ENCODE peak calls at places on chromosomes 2 and 18, in nine cellular contexts. I is dorsolateral prefrontal cortex, K is Panc1, L is GM12865, B is HL-60, T is DND-41, M is astrocyte, C is right atrium auricular region, O is PC-3. U is an unnamed sample.

GRCh38 chr18:77308216-77308615 is 58.6 kb downstream of the GALR1 start:
- DNase-seq in I (no peak), K (no peak), L (no peak), B (no peak), T (no peak), M (no peak), C (no peak), O (no peak), U (no peak)

GRCh38 chr2:216802516-216803265 is 57.2 kb downstream of the TNP1 start:
- DNase-seq in I (no peak), K (no peak), L (no peak), B (no peak), T (no peak), M (no peak), C (no peak), O (no peak), U (no peak)

GRCh38 chr2:169363027-169363569 is 764 bp upstream of the LRP2 start:
- DNase-seq in I (no peak), K (no peak), L (no peak), B (no peak), T (no peak), M (no peak), C (no peak), O (no peak), U (no peak)

GRCh38 chr2:60963176-60963575 is 54.3 kb upstream of the PEX13 start:
- DNase-seq in I (no peak), K (no peak), L (no peak), B (no peak), T (no peak), M (no peak), C (no peak), O (no peak), U (no peak)

GRCh38 chr18:37668971-37669747 is 103.6 kb upstream of the CELF4 start:
- DNase-seq in I (no peak), K (no peak), L (no peak), B (no peak), T (no peak), M (no peak), C (no peak), O (no peak), U (no peak)

GRCh38 chr18:10035306-10035991 is 121.6 kb downstream of the VAPA start:
- DNase-seq in I (no peak), K (no peak), L (no peak), B (no peak), T (no peak), M (no peak), C (no peak), O (peak), U (peak)

GRCh38 chr2:38499921-38500634 is 102.7 kb downstream of the HNRNPLL start:
- DNase-seq in I (no peak), K (no peak), L (no peak), B (no peak), T (no peak), M (no peak), C (no peak), O (no peak), U (peak)

GRCh38 chr2:132937629-132938028 is 267.6 kb upstream of the LYPD1 start:
- DNase-seq in I (no peak), K (no peak), L (no peak), B (no peak), T (no peak), M (peak), C (no peak), O (peak), U (peak)

GRCh38 chr2:97662895-97663625 is 784 bp downstream of the ACTR1B start:
- DNase-seq in I (peak), K (peak), L (peak), B (peak), T (peak), M (peak), C (peak), O (peak), U (peak)

GRCh38 chr2:241842620-241843211 is 16.0 kb downstream of the PDCD1 start:
- DNase-seq in I (no peak), K (no peak), L (peak), B (peak), T (no peak), M (no peak), C (peak), O (no peak), U (no peak)

GRCh38 chr2:55107428-55107827 is 57.2 kb upstream of the RTN4 start:
- DNase-seq in I (no peak), K (no peak), L (no peak), B (no peak), T (no peak), M (no peak), C (no peak), O (no peak), U (peak)

GRCh38 chr18:43092539-43092938 is 22.9 kb downstream of the RIT2 start:
- DNase-seq in I (no peak), K (no peak), L (no peak), B (no peak), T (no peak), M (no peak), C (no peak), O (no peak), U (no peak)

DNA sequence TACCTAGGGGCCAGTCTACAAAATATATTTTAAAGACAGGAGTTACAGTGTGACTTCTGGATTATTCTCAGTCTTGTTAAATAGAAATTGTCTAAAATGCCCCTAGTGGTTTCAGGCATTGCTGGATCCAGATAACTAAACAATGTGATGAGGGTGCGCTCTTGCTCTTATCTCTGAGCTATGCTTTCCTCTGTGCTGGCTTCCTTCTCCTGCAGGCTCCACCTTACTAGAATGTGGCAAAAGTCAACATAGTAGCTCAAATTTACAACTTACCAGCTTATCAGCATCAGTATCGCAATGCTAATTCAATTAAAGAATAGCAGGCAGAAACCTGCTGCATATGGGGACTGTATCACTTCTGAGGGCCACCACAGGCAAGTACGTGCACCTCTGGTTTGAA is 61.3 kb upstream of the RNU4ATAC start:
- DNase-seq in I (no peak), K (no peak), L (no peak), B (no peak), T (no peak), M (no peak), C (no peak), O (no peak), U (no peak)
- TF ChIP-seq CTCF in I (no peak), K (no peak), L (no peak), B (no peak), T (no peak), M (no peak), C (no peak), O (no peak), U (no peak)

DNA sequence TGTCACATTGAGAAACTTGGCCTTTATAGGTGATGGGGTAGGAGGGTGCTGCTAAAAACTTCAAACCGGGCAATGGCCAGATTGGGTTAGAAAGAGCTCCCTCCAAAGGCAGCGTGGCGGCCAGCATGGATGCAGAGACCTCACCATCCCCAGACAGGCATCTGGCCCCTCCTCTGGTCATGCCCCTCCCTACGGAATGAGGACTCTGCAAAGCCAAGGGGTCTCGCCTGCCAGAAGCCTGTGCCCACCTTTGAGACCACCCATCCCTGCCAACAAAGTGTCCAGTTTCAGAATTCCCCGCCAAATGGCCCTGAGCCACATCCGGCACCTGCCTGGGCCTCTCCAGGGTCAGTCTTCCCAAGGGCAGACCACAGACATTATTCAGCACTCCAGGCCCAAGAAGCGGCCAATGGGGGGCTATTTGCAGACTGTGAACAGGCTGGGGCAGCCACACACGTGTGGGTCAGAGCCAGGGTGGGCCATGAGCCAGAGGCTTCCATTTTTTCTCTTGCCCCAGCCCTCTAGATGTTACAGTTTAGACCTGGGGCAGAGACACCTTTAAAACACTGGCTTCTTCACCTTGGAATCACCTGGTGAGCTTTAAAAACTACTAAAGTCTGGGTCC is 4.2 kb upstream of the ATP6V1B1 start:
- DNase-seq in I (no peak), K (no peak), L (no peak), B (no peak), T (no peak), M (no peak), C (peak), O (no peak), U (no peak)
- H3K4me3 ChIP-seq in I (no peak), K (no peak), L (no peak), B (no peak), T (no peak), M (no peak), C (no peak), O (no peak), U (no peak)

GRCh38 chr2:7436096-7436906 is 519.1 kb downstream of the RNF144A start:
- DNase-seq in I (no peak), K (no peak), L (peak), B (no peak), T (no peak), M (no peak), C (no peak), O (no peak), U (no peak)
- TF ChIP-seq CTCF in I (no peak), K (no peak), L (no peak), B (no peak), T (no peak), M (no peak), C (no peak), O (no peak), U (no peak)

GRCh38 chr2:102064679-102065674 is 73.2 kb downstream of the IL1R2 start:
- DNase-seq in I (no peak), K (no peak), L (no peak), B (no peak), T (no peak), M (peak), C (no peak), O (no peak), U (peak)
- H3K4me3 ChIP-seq in I (no peak), K (no peak), L (no peak), B (no peak), T (no peak), M (peak), C (no peak), O (no peak), U (peak)

GRCh38 chr2:237435844-237436590 is 22.1 kb upstream of the COL6A3 start:
- DNase-seq in I (no peak), K (no peak), L (no peak), B (no peak), T (no peak), M (peak), C (peak), O (peak), U (peak)
- TF ChIP-seq CTCF in I (no peak), K (no peak), L (no peak), B (no peak), T (no peak), M (no peak), C (no peak), O (peak), U (no peak)

GRCh38 chr2:5696351-5696740 is 4.2 kb downstream of the SOX11 start:
- DNase-seq in I (no peak), K (no peak), L (no peak), B (no peak), T (no peak), M (peak), C (no peak), O (no peak), U (peak)

GRCh38 chr2:5693288-5694015 is 1.3 kb downstream of the SOX11 start:
- DNase-seq in I (no peak), K (no peak), L (no peak), B (no peak), T (no peak), M (peak), C (no peak), O (no peak), U (peak)

GRCh38 chr2:5695641-5696350 is 3.6 kb downstream of the SOX11 start:
- DNase-seq in I (no peak), K (no peak), L (no peak), B (no peak), T (no peak), M (peak), C (no peak), O (no peak), U (peak)

GRCh38 chr2:5692561-5693287 is 540 bp downstream of the SOX11 start:
- DNase-seq in I (no peak), K (no peak), L (no peak), B (no peak), T (no peak), M (peak), C (no peak), O (no peak), U (peak)

DNA sequence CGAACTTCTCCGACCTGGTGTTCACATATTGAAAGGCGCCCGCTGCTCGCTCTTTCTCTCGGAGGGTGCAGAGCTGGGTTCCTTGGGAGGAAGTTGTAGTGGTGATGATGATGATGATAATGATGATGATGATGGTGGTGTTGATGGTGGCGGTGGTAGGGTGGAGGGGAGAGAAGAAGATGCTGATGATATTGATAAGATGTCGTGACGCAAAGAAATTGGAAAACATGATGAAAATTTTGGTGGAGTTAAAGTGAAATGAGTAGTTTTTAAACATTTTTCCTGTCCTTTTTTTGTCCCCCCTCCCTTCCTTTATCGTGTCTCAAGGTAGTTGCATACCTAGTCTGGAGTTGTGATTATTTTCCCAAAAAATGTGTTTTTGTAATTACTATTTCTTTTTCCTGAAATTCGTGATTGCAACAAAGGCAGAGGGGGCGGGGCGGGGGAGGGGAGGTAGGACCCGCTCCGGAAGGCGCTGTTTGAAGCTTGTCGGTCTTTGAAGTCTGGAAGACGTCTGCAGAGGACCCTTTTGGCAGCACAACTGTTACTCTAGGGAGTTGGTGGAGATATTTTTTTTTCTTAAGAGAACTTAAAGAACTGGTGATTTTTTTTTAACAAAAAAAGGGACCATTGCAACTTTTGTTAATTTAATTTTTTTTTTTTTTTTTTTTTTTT is 2.0 kb downstream of the SOX11 start:
- DNase-seq in I (no peak), K (no peak), L (no peak), B (no peak), T (peak), M (peak), C (no peak), O (no peak), U (no peak)
- H3K4me3 ChIP-seq in I (peak), K (no peak), L (no peak), B (no peak), T (no peak), M (peak), C (peak), O (no peak), U (peak)

GRCh38 chr2:72893594-72894319 is 6.5 kb downstream of the SPR start:
- DNase-seq in I (no peak), K (no peak), L (peak), B (peak), T (peak), M (peak), C (no peak), O (peak), U (peak)
- TF ChIP-seq CTCF in I (peak), K (peak), L (peak), B (peak), T (peak), M (peak), C (peak), O (peak), U (peak)

GRCh38 chr18:11989174-11989573 is 7.9 kb downstream of the IMPA2 start:
- DNase-seq in I (no peak), K (no peak), L (no peak), B (no peak), T (no peak), M (no peak), C (no peak), O (no peak), U (no peak)

GRCh38 chr18:11991021-11991770 is 9.9 kb downstream of the IMPA2 start:
- DNase-seq in I (no peak), K (no peak), L (no peak), B (no peak), T (no peak), M (no peak), C (no peak), O (no peak), U (no peak)

GRCh38 chr18:11989966-11990380 is 8.7 kb downstream of the IMPA2 start:
- DNase-seq in I (no peak), K (no peak), L (no peak), B (no peak), T (no peak), M (no peak), C (no peak), O (peak), U (no peak)

GRCh38 chr18:11992096-11992785 is 10.9 kb downstream of the IMPA2 start:
- DNase-seq in I (no peak), K (no peak), L (no peak), B (no peak), T (no peak), M (no peak), C (no peak), O (no peak), U (no peak)

GRCh38 chr18:11990541-11990940 is 9.2 kb downstream of the IMPA2 start:
- DNase-seq in I (no peak), K (no peak), L (no peak), B (no peak), T (no peak), M (no peak), C (no peak), O (no peak), U (no peak)
- H3K4me3 ChIP-seq in I (no peak), K (no peak), L (no peak), B (no peak), T (no peak), M (no peak), C (no peak), O (no peak), U (no peak)

DNA sequence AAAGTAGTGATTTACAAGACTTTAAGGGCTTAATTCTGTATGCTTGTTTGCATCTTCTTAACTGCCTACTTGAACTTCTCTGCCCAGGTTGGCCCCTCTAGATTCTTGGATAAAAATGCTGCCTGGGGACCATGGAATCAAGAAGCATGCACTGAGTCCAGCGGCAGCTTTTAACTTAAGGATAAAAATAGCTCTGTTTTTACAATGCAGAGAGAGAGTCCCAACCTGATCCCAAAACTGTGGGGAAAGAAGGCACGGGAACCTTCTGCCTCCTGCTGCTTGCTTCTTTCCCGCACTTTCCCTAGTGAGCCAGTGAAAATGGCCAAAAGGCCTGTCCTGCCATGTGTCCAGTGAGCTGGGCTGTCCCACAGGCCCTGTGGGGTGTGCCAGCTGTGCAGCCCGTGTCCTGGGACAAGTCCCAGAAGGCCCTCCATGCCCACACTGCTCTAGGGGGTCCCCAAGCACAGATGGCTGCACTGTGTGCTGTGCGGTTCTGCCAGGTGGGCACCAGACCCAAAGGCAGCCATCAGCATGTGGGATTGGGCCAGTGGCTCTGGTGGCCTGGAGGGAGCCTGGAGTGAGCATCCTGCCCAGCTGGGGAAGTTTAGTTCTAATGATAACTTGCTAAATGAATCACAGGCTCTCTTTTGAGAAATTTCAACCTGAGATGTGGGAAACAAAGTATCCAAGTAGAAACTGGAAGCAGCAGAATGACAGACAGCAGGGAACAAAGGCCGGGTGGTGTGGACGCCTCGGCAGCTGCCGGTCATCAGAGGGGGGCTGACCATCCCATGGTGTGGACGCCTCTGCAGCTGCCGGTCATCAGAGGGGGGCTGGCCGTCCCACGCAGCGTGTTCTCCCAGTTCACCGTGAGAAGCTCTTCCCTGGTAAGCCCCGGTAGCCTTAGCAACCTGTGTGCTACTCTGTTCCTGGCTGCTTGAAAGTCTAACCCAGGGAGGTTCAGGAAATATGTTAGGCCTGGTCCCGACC is 10.0 kb upstream of the CNDP2 start:
- DNase-seq in I (no peak), K (no peak), L (no peak), B (no peak), T (no peak), M (no peak), C (peak), O (no peak), U (no peak)
- TF ChIP-seq CTCF in I (no peak), K (no peak), L (no peak), B (no peak), T (no peak), M (no peak), C (no peak), O (no peak), U (no peak)

DNA sequence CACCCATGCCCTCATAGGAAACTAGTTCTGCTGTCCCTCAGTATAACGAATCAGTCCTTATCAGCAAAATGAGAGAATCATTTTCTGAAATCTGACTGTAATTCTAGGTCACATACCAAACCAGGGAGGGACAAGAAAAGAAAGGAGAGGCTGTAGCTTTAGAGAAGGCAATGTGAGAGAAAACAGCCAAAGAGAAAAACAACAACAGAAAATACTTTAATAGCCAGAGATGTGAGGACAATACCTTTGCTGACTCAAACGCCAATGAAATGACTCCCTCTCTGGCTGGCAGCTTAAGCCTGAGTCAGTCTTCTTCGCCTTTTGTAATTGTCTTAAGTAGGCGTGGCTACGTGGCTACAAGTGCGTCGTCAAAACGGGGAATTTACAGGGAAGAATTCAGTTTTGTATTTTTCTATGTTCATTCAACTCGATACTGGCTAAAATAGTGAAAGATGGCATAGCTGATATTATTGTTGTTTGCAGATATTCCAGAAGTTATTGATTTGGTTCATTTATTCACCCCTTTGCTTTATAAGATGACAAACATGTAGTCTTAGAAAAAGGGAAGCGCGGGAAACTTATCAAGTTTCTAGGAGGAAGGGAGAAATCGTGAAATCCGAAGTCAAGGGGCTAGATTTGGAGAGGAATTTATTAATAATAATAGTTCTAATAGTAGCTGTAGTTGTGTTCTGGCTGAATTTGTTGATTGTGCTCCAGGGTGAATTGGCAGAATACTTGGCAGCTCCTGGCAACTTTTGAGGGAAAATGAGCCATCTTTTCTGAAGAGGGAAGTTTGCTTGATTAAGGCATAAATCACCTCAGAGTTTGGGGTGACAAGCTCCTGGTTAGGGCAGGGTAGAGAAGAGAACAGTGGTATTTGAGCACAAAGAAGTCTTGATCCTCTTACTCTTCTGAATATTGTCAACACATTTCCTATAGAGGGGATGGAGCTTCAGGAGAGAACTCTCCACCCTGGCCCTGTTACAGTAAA is at the start of gene IL1A:
- DNase-seq in I (no peak), K (no peak), L (peak), B (peak), T (no peak), M (peak), C (no peak), O (peak), U (peak)
- H3K4me3 ChIP-seq in I (no peak), K (no peak), L (peak), B (no peak), T (no peak), M (peak), C (no peak), O (peak), U (peak)